ENCODE peak calls at places on chromosome 3, in four cellular contexts. P is gastrocnemius medialis; T is left ventricle myocardium inferior; C is CD8-positive, alpha-beta memory T cell. B is an unnamed sample. For H3K27me3 and H3K9me3, the result is how much of the 10 kb centered on the place peaks cover.

GRCh38 chr3:135328036-135328435 is 533.0 kb downstream of the EPHB1 start:
- DNase-seq in C (no peak), T (no peak), P (no peak), B (no peak)

GRCh38 chr3:113783463-113783862 is 36.6 kb downstream of the ATP6V1A start:
- DNase-seq in P (no peak), C (no peak), T (no peak), B (peak)

GRCh38 chr3:122102191-122102935 is 47.2 kb downstream of the CD86 start:
- DNase-seq in T (no peak), P (no peak), C (no peak), B (no peak)

GRCh38 chr3:126277629-126278378 is 79.4 kb downstream of the KLF15 start:
- DNase-seq in P (no peak), C (no peak), T (no peak), B (no peak)

GRCh38 chr3:49244589-49245205 is 32.3 kb downstream of the C3orf62 start:
- DNase-seq in P (no peak), T (no peak), C (no peak), B (no peak)

GRCh38 chr3:181824961-181825360 is 113.2 kb downstream of the SOX2 start:
- DNase-seq in C (no peak), P (no peak), T (no peak), B (no peak)

GRCh38 chr3:71050133-71050520 is 533.4 kb downstream of the FOXP1 start:
- DNase-seq in T (no peak), P (no peak), C (no peak), B (no peak)

GRCh38 chr3:53293867-53294266 is 38.0 kb upstream of the TKT start:
- DNase-seq in C (no peak), P (no peak), T (no peak), B (no peak)

GRCh38 chr3:135456182-135456790 is 509.2 kb upstream of the PPP2R3A start:
- DNase-seq in T (no peak), C (no peak), P (no peak), B (no peak)

GRCh38 chr3:7565574-7565973 is 704.7 kb downstream of the GRM7 start:
- DNase-seq in C (no peak), P (no peak), T (no peak), B (no peak)

GRCh38 chr3:46196261-46196957 is 11.7 kb downstream of the CCR1 start:
- DNase-seq in T (no peak), C (no peak), P (no peak), B (no peak)

GRCh38 chr3:84547971-84548970 is 410.5 kb upstream of the CADM2 start:
- DNase-seq in C (peak), T (no peak), P (no peak), B (peak)

GRCh38 chr3:119631529-119631928 is 28.9 kb downstream of the POPDC2 start:
- DNase-seq in T (no peak), C (no peak), P (no peak), B (no peak)

GRCh38 chr3:112101946-112102345 is 15.8 kb downstream of the C3orf52 start:
- DNase-seq in C (no peak), T (no peak), P (no peak), B (peak)

GRCh38 chr3:156826896-156827882 is 1.0 kb downstream of the LEKR1 start:
- DNase-seq in C (no peak), T (no peak), P (no peak), B (no peak)

GRCh38 chr3:123005291-123005690 is 22.3 kb downstream of the SEMA5B start:
- DNase-seq in P (no peak), C (no peak), T (no peak), B (no peak)

GRCh38 chr3:29686889-29687592 is 406.2 kb downstream of the RBMS3 start:
- DNase-seq in P (no peak), T (no peak), C (no peak), B (no peak)

GRCh38 chr3:120427201-120427600 is 23.6 kb downstream of the FSTL1 start:
- DNase-seq in T (no peak), P (no peak), C (no peak), B (no peak)

GRCh38 chr3:100030346-100030745 is 84.0 kb downstream of the FILIP1L start:
- DNase-seq in C (no peak), T (no peak), P (no peak), B (no peak)

GRCh38 chr3:161014997-161015749 is 90.0 kb downstream of the B3GALNT1 start:
- DNase-seq in C (no peak), P (no peak), T (no peak), B (no peak)

GRCh38 chr3:55488398-55489055 is 1.4 kb upstream of the WNT5A start:
- DNase-seq in P (peak), T (peak), C (no peak), B (peak)

GRCh38 chr3:17747184-17747889 is 4.9 kb upstream of the TBC1D5 start:
- DNase-seq in P (no peak), C (no peak), T (no peak), B (no peak)

GRCh38 chr3:175199961-175200360 is 340.8 kb downstream of the NAALADL2 start:
- DNase-seq in C (no peak), P (no peak), T (no peak), B (no peak)

GRCh38 chr3:38130219-38130618 is 6.7 kb downstream of the ACAA1 start:
- DNase-seq in C (no peak), P (no peak), T (no peak), B (no peak)

DNA sequence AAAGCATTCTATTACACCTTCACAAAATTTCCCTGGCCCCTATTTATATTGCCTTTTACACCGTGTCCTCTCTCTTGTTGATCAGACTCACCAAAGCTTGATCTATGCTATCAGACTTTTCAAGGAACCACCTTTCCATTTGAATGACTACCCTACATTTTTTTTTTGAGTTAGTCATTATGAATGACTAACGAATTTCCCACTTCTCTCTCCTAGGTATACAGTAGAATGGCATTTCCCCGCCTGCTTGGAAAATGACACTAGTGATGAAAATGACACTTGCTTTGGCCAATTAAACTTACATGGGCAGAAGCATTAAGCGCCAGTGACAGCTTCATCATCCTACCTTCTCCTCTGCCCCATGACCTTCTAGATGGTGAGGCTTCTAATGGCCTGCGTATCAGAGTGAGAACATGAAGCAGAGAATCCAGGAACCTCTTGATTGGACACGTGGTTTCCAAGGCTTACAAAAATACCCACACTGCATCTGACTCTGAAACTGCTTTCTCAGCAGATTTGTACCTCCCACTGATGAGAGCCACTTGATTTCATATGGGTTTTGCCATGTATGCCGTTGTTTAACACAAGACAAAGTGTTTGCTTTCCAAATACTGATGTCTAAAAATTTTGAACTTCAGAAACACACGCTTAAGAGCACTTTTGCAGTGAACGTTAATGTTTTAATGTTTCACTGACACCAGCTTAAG is 370.5 kb downstream of the CTNNB1 start:
- DNase-seq in C (no peak), T (no peak), P (no peak), B (no peak)
- H3K4me3 ChIP-seq in C (no peak), T (no peak), P (no peak), B (no peak)

GRCh38 chr3:183577336-183577735 is 21.8 kb upstream of the KLHL6 start:
- DNase-seq in T (no peak), C (no peak), P (no peak), B (no peak)
- H3K27me3 ChIP-seq in T (under half), C (under half), P (under half), B (under half)

GRCh38 chr3:204102-204501 is 7.5 kb downstream of the CHL1 start:
- DNase-seq in C (no peak), P (no peak), T (no peak), B (no peak)
- H3K9me3 ChIP-seq in C (under half), P (under half), T (under half), B (under half)

GRCh38 chr3:129606522-129607390 is at the start of gene PLXND1:
- DNase-seq in P (peak), T (peak), C (peak), B (peak)
- H3K4me3 ChIP-seq in P (peak), T (peak), C (peak), B (peak)